ENCODE peak calls at places on chromosomes 16 and 17, in five cellular contexts. W is BJ, Z is fibroblast of pulmonary artery, T is suprapubic skin, R is tibial artery. H is an unnamed sample.

GRCh38 chr16:76959166-76959565 is 231.8 kb upstream of the MON1B start:
- DNase-seq in W (no peak), T (no peak), Z (no peak), R (no peak), H (no peak)

GRCh38 chr17:81018044-81018802 is 16.7 kb upstream of the BAIAP2 start:
- DNase-seq in T (no peak), Z (peak; percentile 43), R (no peak), W (no peak), H (no peak)

GRCh38 chr16:57941016-57941656 is 29.8 kb downstream of the CNGB1 start:
- DNase-seq in Z (peak; percentile 54), T (no peak), W (no peak), R (no peak), H (no peak)

GRCh38 chr16:56424791-56425438 is 430 bp downstream of the AMFR start:
- DNase-seq in T (peak; percentile 74), R (peak; percentile 32), W (no peak), Z (no peak), H (peak; percentile 74)

GRCh38 chr17:68461589-68461988 is 4.3 kb upstream of the WIPI1 start:
- DNase-seq in R (no peak), W (no peak), T (no peak), Z (no peak), H (no peak)

GRCh38 chr17:44279586-44280344 is 11.8 kb upstream of the SLC4A1 start:
- DNase-seq in R (peak; percentile 59), W (peak; percentile 51), T (peak; percentile 71), Z (peak; percentile 85), H (no peak)

GRCh38 chr17:3594056-3594810 is 15.0 kb downstream of the TRPV1 start:
- DNase-seq in W (no peak), Z (peak; percentile 62), R (no peak), T (no peak), H (no peak)

GRCh38 chr16:79318137-79318899 is 282.2 kb downstream of the MAF start:
- DNase-seq in Z (no peak), W (no peak), T (no peak), R (no peak), H (no peak)

GRCh38 chr16:78289844-78290277 is 190.4 kb downstream of the WWOX start:
- DNase-seq in R (no peak), Z (no peak), W (no peak), T (no peak), H (no peak)

GRCh38 chr17:79841369-79842135 is 2.3 kb upstream of the CBX4 start:
- DNase-seq in R (no peak), Z (no peak), T (no peak), W (no peak), H (no peak)

GRCh38 chr16:11316331-11317015 is 28.8 kb upstream of the RMI2 start:
- DNase-seq in R (no peak), Z (no peak), W (no peak), T (no peak), H (no peak)

GRCh38 chr16:785563-786535 is 2.3 kb downstream of the RPUSD1 start:
- DNase-seq in R (peak; percentile 38), W (no peak), Z (peak; percentile 59), T (no peak), H (peak; percentile 88)

GRCh38 chr17:51435171-51435552 is 174.8 kb downstream of the UTP18 start:
- DNase-seq in T (no peak), W (no peak), R (no peak), Z (no peak), H (no peak)

GRCh38 chr16:64962786-64963185 is 159.1 kb downstream of the CDH11 start:
- DNase-seq in T (no peak), Z (peak; percentile 29), W (no peak), R (no peak), H (no peak)

GRCh38 chr16:25212636-25213035 is 4.1 kb upstream of the AQP8 start:
- DNase-seq in T (no peak), W (no peak), Z (no peak), R (no peak), H (no peak)

GRCh38 chr16:25213709-25214416 is 2.9 kb upstream of the AQP8 start:
- DNase-seq in T (no peak), Z (no peak), R (no peak), W (no peak), H (no peak)

DNA sequence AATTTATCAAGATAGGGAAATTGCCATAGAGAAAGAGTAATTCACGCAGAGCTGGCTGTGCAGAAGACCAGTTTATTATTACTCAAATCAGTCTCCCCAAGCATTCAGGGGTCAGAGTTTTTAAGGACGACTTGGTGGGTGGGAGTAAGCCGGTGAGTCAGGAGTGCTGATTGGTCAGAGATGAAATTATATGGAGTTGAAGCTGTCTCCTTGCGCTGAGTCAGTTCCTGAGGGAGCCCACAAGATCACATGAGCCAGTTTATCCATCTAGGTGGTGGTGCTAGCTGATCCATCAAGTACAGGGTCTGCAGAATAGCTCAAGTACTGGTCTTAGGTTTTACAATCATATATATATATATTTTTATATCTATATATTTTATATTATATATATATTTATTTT is 6.0 kb upstream of the AQP8 start:
- DNase-seq in T (no peak), R (no peak), Z (peak; percentile 56), W (no peak), H (no peak)
- TF ChIP-seq CTCF in T (no peak), R (no peak), Z (no peak), W (no peak), H (no peak)

DNA sequence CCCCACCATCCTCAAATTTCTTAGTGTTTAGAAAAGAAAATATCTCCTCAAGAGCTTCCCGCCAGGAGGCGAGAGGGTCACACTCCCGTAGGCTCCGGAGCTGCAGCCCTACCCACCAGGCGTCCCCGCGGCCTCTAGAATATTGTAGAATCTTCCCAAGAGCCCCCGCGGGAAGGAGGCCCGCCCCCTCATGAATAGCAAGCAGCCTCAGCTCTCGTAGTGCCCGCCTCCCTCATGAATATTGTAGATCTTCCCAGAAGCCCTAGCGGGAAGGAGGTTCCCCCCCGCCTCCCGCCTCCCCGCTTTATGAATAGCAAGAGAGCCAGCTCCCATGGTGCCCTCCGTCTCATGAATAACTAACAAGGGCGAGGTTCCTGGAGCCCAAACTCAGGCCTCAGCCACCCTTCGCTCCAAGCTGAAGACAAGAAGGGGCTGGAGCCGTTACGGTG is at the start of gene FBXO47:
- DNase-seq in R (peak; percentile 95), Z (peak; percentile 86), W (peak; percentile 58), T (peak; percentile 95), H (no peak)
- TF ChIP-seq CTCF in R (no peak), Z (no peak), W (peak; percentile 24), T (no peak), H (peak; percentile 19)

DNA sequence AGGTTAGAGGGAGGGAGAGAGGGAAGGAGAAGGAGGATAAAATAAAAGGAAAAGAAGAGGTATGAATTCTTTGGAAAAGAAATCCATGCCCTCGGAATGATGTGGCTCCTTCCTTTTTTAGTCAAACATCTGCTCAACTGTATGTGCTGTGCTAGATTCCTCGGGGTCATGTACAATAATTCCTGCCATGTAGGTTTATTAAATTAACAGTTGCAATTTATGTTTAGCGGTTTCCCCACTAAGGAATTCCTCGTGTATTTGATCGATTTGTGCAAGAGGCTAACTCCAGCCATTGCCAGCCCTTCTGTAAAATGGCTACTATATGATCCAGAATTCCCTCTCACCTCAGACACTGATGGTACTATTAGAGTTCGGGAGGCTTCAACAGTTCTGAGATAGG is 83.0 kb upstream of the TBX2 start:
- DNase-seq in W (no peak), T (no peak), R (no peak), Z (no peak), H (no peak)
- TF ChIP-seq CTCF in W (no peak), T (no peak), R (no peak), Z (no peak), H (no peak)

GRCh38 chr17:20009302-20010098 is at the start of gene SPECC1:
- DNase-seq in W (no peak), Z (peak; percentile 49), R (peak; percentile 84), T (peak; percentile 87), H (peak; percentile 92)
- TF ChIP-seq CTCF in W (no peak), Z (peak; percentile 38), R (peak; percentile 99), T (peak; percentile 93), H (peak; percentile 99)

DNA sequence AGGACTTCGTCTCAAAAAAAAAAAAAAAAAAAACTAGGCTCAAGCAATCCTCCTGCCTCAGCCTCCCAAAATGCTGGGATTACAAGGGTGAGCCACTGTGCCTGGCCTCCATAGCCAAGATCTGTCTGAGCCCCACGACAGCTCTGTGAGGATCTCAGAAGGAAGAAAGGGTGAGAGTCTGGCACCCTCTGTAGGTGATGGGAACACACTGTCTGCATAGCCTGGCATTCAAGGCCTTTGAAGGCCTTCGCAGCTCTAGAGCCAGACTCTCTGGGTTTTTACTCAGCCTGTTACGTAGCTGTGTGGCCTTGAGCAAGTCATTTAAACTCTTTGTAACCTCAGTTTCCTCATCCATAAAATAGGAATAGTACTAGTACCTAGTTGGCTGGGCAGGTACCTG is 6.3 kb upstream of the XPO6 start:
- DNase-seq in W (no peak), T (no peak), Z (peak; percentile 73), R (no peak), H (no peak)
- TF ChIP-seq CTCF in W (peak; percentile 76), T (no peak), Z (peak; percentile 72), R (no peak), H (peak; percentile 41)

H was measured in type B pancreatic cell.